ENCODE peak calls at places on chromosome 20, in seven cellular contexts. M, G, X, V, C, L and I are unnamed samples.

GRCh38 chr20:16100767-16101166 is 472.5 kb downstream of the KIF16B start:
- DNase-seq in M (no peak), G (no peak), X (no peak), V (no peak), C (no peak), L (no peak), I (no peak)

GRCh38 chr20:59821201-59821600 is 112.2 kb downstream of the SYCP2 start:
- DNase-seq in M (peak; percentile 60), G (no peak), X (no peak), V (no peak), C (no peak), L (no peak), I (no peak)

GRCh38 chr20:58551631-58552030 is 36.4 kb upstream of the APCDD1L start:
- DNase-seq in M (no peak), G (no peak), X (no peak), V (no peak), C (no peak), L (no peak), I (no peak)

GRCh38 chr20:39853664-39854063 is 835.4 kb downstream of the MAFB start:
- DNase-seq in M (no peak), G (no peak), X (no peak), V (no peak), C (no peak), L (peak; percentile 59), I (no peak)

GRCh38 chr20:24634855-24635254 is 165.4 kb downstream of the SYNDIG1 start:
- DNase-seq in M (no peak), G (no peak), X (no peak), V (peak; percentile 66), C (peak; percentile 7), L (peak; percentile 81), I (no peak)

GRCh38 chr20:32003325-32003724 is 6.9 kb upstream of the CCM2L start:
- DNase-seq in M (no peak), G (no peak), X (no peak), V (no peak), C (no peak), L (no peak), I (no peak)

GRCh38 chr20:42686057-42686456 is 503.6 kb downstream of the PTPRT start:
- DNase-seq in M (no peak), G (no peak), X (no peak), V (no peak), C (no peak), L (no peak), I (no peak)

GRCh38 chr20:32524871-32525501 is 60.1 kb downstream of the NOL4L start:
- DNase-seq in M (no peak), G (no peak), X (no peak), V (no peak), C (no peak), L (no peak), I (no peak)

GRCh38 chr20:18079756-18080353 is 22.1 kb upstream of the OVOL2 start:
- DNase-seq in M (no peak), G (no peak), X (no peak), V (no peak), C (no peak), L (no peak), I (no peak)

GRCh38 chr20:5065489-5066383 is 54.0 kb downstream of the PCNA start:
- DNase-seq in M (no peak), G (no peak), X (no peak), V (no peak), C (no peak), L (peak; percentile 99), I (no peak)

GRCh38 chr20:38196592-38196991 is 31.5 kb upstream of the TGM2 start:
- DNase-seq in M (no peak), G (no peak), X (no peak), V (no peak), C (no peak), L (no peak), I (peak; percentile 12)

GRCh38 chr20:16732506-16733152 is 2.8 kb downstream of the SNRPB2 start:
- DNase-seq in M (no peak), G (no peak), X (no peak), V (no peak), C (no peak), L (no peak), I (peak; percentile 31)

GRCh38 chr20:46872315-46873211 is 22.1 kb upstream of the EYA2 start:
- DNase-seq in M (no peak), G (no peak), X (no peak), V (no peak), C (no peak), L (no peak), I (no peak)

GRCh38 chr20:38692436-38693411 is 31.6 kb upstream of the SLC32A1 start:
- DNase-seq in M (no peak), G (no peak), X (peak; percentile 63), V (peak; percentile 35), C (no peak), L (peak; percentile 60), I (peak; percentile 14)

GRCh38 chr20:24444531-24445190 is 24.8 kb upstream of the SYNDIG1 start:
- DNase-seq in M (no peak), G (no peak), X (no peak), V (no peak), C (no peak), L (no peak), I (no peak)

GRCh38 chr20:47664744-47665143 is 120.5 kb downstream of the SULF2 start:
- DNase-seq in M (no peak), G (no peak), X (no peak), V (no peak), C (no peak), L (no peak), I (no peak)

GRCh38 chr20:45545754-45546453 is 1.3 kb downstream of the EPPIN start:
- DNase-seq in M (peak; percentile 55), G (no peak), X (no peak), V (no peak), C (peak; percentile 1), L (peak; percentile 33), I (peak; percentile 3)

GRCh38 chr20:41476013-41476441 is 109.4 kb upstream of the EMILIN3 start:
- DNase-seq in M (no peak), G (no peak), X (no peak), V (no peak), C (peak; percentile 32), L (peak; percentile 70), I (no peak)

GRCh38 chr20:62020935-62021701 is 44.6 kb downstream of the TAF4 start:
- DNase-seq in M (no peak), G (no peak), X (no peak), V (no peak), C (no peak), L (no peak), I (no peak)

GRCh38 chr20:41166201-41167117 is 29.1 kb downstream of the PLCG1 start:
- DNase-seq in M (no peak), G (no peak), X (no peak), V (no peak), C (no peak), L (no peak), I (no peak)

GRCh38 chr20:45330476-45330875 is 17.7 kb downstream of the SDC4 start:
- DNase-seq in M (no peak), G (no peak), X (no peak), V (no peak), C (no peak), L (no peak), I (no peak)

GRCh38 chr20:46130534-46130933 is 12.4 kb downstream of the CD40 start:
- DNase-seq in M (no peak), G (no peak), X (no peak), V (no peak), C (no peak), L (no peak), I (no peak)

GRCh38 chr20:5835870-5836269 is 85.7 kb downstream of the SHLD1 start:
- DNase-seq in M (no peak), G (no peak), X (no peak), V (no peak), C (peak; percentile 63), L (no peak), I (no peak)